ENCODE peak calls at places on chromosomes 16 and 17, in four cellular contexts. D is H1, I is H9, B is IMR-90. O is an unnamed sample.

GRCh38 chr16:4477966-4478365 is 1.8 kb downstream of the HMOX2 start:
- DNase-seq in I (no peak), D (no peak), B (peak; percentile 61), O (peak; percentile 82)

GRCh38 chr17:57009737-57010445 is 32.0 kb downstream of the SCPEP1 start:
- DNase-seq in D (peak; percentile 50), B (peak; percentile 47), I (peak; percentile 88), O (peak; percentile 71)

GRCh38 chr16:54928016-54928356 is 2.7 kb upstream of the IRX5 start:
- DNase-seq in D (no peak), I (no peak), B (no peak), O (no peak)

GRCh38 chr17:50944054-50944901 is 78.1 kb upstream of the TOB1 start:
- DNase-seq in D (no peak), B (peak; percentile 19), I (peak; percentile 73), O (peak; percentile 62)

GRCh38 chr16:82509636-82510035 is 117.1 kb upstream of the CDH13 start:
- DNase-seq in I (no peak), D (no peak), B (no peak), O (no peak)

GRCh38 chr16:55955439-55955838 is 80.3 kb upstream of the CES5A start:
- DNase-seq in I (no peak), D (no peak), B (no peak), O (no peak)

GRCh38 chr17:69857412-69857835 is 217.6 kb upstream of the KCNJ16 start:
- DNase-seq in I (no peak), B (peak; percentile 95), D (no peak), O (peak; percentile 17)

GRCh38 chr17:56034120-56034757 is 119.0 kb upstream of the ANKFN1 start:
- DNase-seq in I (no peak), B (no peak), D (no peak), O (no peak)

GRCh38 chr16:87722590-87723223 is 43.1 kb downstream of the KLHDC4 start:
- DNase-seq in B (no peak), D (no peak), I (no peak), O (no peak)

GRCh38 chr17:77563439-77564102 is 394.9 kb upstream of the TNRC6C start:
- DNase-seq in B (no peak), I (no peak), D (no peak), O (no peak)

GRCh38 chr17:15507896-15508295 is 40.5 kb upstream of the CDRT4 start:
- DNase-seq in I (no peak), D (no peak), B (peak; percentile 47), O (no peak)

GRCh38 chr17:34665150-34665802 is 85.9 kb downstream of the TMEM132E start:
- DNase-seq in D (no peak), B (no peak), I (peak; percentile 55), O (peak; percentile 14)
- H3K27me3 ChIP-seq in D (no peaks in the 10 kb centered on the region), B (peaks cover 1% of the 10 kb centered on the region), I (no peaks in the 10 kb centered on the region), O (no peaks in the 10 kb centered on the region)

DNA sequence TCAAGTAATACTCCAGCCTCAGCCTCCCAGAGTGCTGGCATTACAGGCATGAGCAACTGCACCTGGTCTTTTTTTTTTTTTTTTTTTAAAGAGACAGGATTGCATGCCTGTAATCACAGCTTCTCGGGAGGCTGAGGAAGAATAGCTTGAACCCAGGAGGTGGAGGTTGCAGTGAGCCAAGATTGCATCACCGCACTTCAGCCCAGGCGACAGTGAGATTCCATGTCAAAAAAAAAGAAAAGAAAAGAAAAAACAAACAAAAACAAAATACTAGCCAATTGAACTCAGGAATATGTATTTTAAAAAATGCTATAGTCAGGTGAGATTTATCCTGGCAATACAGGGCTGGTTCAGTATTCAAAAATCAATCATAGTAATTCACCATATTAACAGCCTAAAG is 117.7 kb upstream of the TMEM97 start:
- DNase-seq in I (no peak), D (no peak), B (no peak), O (peak; percentile 27)
- H4K5ac ChIP-seq in I (no peak overlapping the region), D (no peak overlapping the region), B (no peak overlapping the region), O (no peak overlapping the region)

GRCh38 chr17:17226451-17227265 is 10.3 kb downstream of the FLCN start:
- DNase-seq in D (no peak), I (no peak), B (no peak), O (no peak)

GRCh38 chr17:17228521-17229279 is 8.3 kb downstream of the FLCN start:
- DNase-seq in B (no peak), I (no peak), D (no peak), O (no peak)

GRCh38 chr17:17225901-17226300 is 11.1 kb downstream of the FLCN start:
- DNase-seq in D (no peak), I (no peak), B (no peak), O (no peak)

GRCh38 chr17:17229416-17230098 is 7.4 kb downstream of the FLCN start:
- DNase-seq in D (no peak), I (no peak), B (no peak), O (no peak)

DNA sequence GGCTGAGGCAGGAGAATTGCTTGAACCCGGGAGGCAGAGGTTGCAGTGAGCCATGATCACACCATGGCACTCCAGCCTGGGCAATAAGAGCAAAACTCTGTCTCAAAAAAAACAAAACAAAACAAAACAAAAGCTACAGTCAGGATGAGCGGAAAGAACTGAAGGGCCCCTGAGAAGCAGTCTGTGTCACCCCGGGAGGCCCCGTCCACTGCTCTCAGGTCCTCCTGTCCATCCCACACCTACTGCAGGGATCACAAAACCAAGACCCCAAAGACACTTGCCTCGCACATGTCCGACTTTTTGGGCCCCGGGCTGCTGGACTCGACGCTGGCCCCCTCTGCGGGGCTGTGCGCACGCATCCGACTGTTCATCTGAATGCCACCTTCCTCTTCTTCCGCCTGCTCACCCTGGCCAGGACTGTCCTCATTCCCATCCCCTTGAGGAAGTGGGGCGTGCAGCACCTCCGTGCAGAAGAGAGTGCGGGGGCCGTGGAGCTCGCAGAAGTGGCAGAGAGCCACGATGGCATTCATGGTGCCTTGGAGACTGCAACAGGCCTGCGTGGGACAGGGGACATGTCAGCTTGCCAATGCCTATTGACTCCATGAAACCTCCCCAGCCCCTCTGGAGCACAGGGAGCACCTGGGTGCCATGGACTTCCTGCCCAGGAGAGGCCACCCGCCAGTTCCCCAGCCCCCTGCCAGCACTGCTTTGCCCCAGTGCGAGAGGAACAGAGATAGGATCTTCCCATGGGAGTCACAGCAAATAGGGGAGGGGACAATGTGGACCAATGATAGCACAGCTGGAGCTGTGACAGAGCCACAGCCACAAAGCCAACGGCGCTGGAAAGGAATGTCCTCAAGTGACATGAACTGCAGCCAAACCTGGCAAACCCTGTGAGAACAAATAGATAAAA is 9.1 kb downstream of the FLCN start:
- DNase-seq in D (no peak), I (no peak), B (no peak), O (no peak)
- H3K27me3 ChIP-seq in D (no peaks in the 10 kb centered on the region), I (no peaks in the 10 kb centered on the region), B (no peaks in the 10 kb centered on the region), O (no peaks in the 10 kb centered on the region)

GRCh38 chr17:10750210-10750609 is 20.4 kb upstream of the TMEM220 start:
- DNase-seq in I (no peak), B (no peak), D (no peak), O (no peak)
- H4K5ac ChIP-seq in I (no peak overlapping the region), B (no peak overlapping the region), D (no peak overlapping the region), O (no peak overlapping the region)

O was measured in mesendoderm.